ENCODE peak calls at places on chromosomes 6 and 20, in ten cellular contexts. B, C, Y, E, J, X, M, R, G and Q are unnamed samples.

GRCh38 chr6:154995241-154996162 is at the start of gene TIAM2:
- DNase-seq in Y (peak), X (peak), B (no peak), G (no peak), R (peak), E (peak), J (no peak), M (no peak), C (no peak), Q (no peak)

GRCh38 chr6:10540073-10540746 is 19.1 kb downstream of the GCNT2 start:
- DNase-seq in R (no peak), X (no peak), Y (no peak), M (no peak), B (no peak), G (no peak), C (no peak), E (no peak), J (no peak), Q (peak)

GRCh38 chr6:3534599-3534998 is 77.7 kb upstream of the SLC22A23 start:
- DNase-seq in M (no peak), C (no peak), E (no peak), G (peak), X (peak), Y (no peak), R (no peak), J (peak), B (no peak), Q (no peak)

GRCh38 chr6:22010102-22010501 is 286.7 kb downstream of the PRL start:
- DNase-seq in G (no peak), X (no peak), B (no peak), E (no peak), C (no peak), J (no peak), M (no peak), R (no peak), Y (no peak), Q (no peak)

GRCh38 chr6:73586416-73586974 is 65.7 kb upstream of the EEF1A1 start:
- DNase-seq in G (peak), E (no peak), C (no peak), R (no peak), J (peak), M (no peak), Y (no peak), B (no peak), X (peak), Q (peak)

GRCh38 chr6:107976267-107976783 is 18.3 kb upstream of the SEC63 start:
- DNase-seq in Y (no peak), C (no peak), R (no peak), E (no peak), G (no peak), J (no peak), X (no peak), B (no peak), M (no peak), Q (no peak)

GRCh38 chr6:95797054-95797453 is 218.7 kb upstream of the FUT9 start:
- DNase-seq in J (no peak), C (no peak), Y (no peak), E (no peak), G (no peak), M (no peak), X (no peak), R (no peak), B (no peak), Q (no peak)

GRCh38 chr20:3251806-3252205 is 12.8 kb upstream of the SLC4A11 start:
- DNase-seq in M (no peak), B (no peak), E (no peak), J (peak), G (peak), C (no peak), X (no peak), Y (no peak), R (no peak), Q (no peak)

GRCh38 chr6:34275128-34275804 is 26.5 kb upstream of the SMIM29 start:
- DNase-seq in B (no peak), R (peak), C (no peak), Y (no peak), M (no peak), G (no peak), J (no peak), E (no peak), X (no peak), Q (no peak)

GRCh38 chr6:20252311-20252710 is 40.0 kb upstream of the MBOAT1 start:
- DNase-seq in R (no peak), C (no peak), X (peak), G (no peak), J (no peak), M (no peak), E (no peak), Y (no peak), B (no peak), Q (no peak)

GRCh38 chr20:5190444-5190843 is 63.6 kb downstream of the CDS2 start:
- DNase-seq in Y (no peak), M (no peak), X (no peak), G (no peak), B (no peak), E (no peak), J (no peak), R (peak), C (no peak), Q (peak)

GRCh38 chr6:105920071-105920470 is 166.1 kb upstream of the PRDM1 start:
- DNase-seq in R (peak), X (peak), E (no peak), M (no peak), J (no peak), G (no peak), C (no peak), B (no peak), Y (no peak), Q (no peak)

GRCh38 chr6:138410048-138410735 is 6.2 kb downstream of the HEBP2 start:
- DNase-seq in E (no peak), X (peak), C (no peak), B (no peak), J (peak), R (no peak), G (peak), M (no peak), Y (no peak), Q (no peak)

GRCh38 chr6:37667050-37667814 is 30.5 kb downstream of the MDGA1 start:
- DNase-seq in G (no peak), X (peak), B (no peak), M (no peak), E (no peak), C (no peak), R (no peak), Y (no peak), J (peak), Q (no peak)

GRCh38 chr6:72464791-72465691 is 156.8 kb upstream of the KCNQ5 start:
- DNase-seq in J (peak), B (no peak), C (no peak), M (no peak), R (no peak), Y (no peak), E (no peak), X (peak), G (peak), Q (no peak)

GRCh38 chr6:53439556-53439955 is 90.8 kb upstream of the ELOVL5 start:
- DNase-seq in R (no peak), B (no peak), E (no peak), X (no peak), J (peak), Y (no peak), G (peak), C (no peak), M (no peak), Q (no peak)

GRCh38 chr20:44635877-44636276 is 15.6 kb downstream of the ADA start:
- DNase-seq in E (no peak), B (no peak), X (no peak), G (no peak), J (no peak), M (no peak), R (no peak), C (no peak), Y (no peak), Q (no peak)

GRCh38 chr20:32034581-32035397 is 17.3 kb upstream of the HCK start:
- DNase-seq in X (peak), E (no peak), Y (peak), B (no peak), G (no peak), R (no peak), M (no peak), C (no peak), J (peak), Q (peak)

GRCh38 chr6:12977206-12977605 is 260.6 kb downstream of the PHACTR1 start:
- DNase-seq in J (no peak), B (no peak), G (no peak), Y (no peak), C (no peak), X (no peak), R (no peak), E (no peak), M (no peak), Q (no peak)

GRCh38 chr6:118735320-118735719 is 83.9 kb upstream of the CEP85L start:
- DNase-seq in R (no peak), J (peak), C (no peak), X (peak), M (no peak), E (no peak), Y (peak), B (no peak), G (peak), Q (no peak)

GRCh38 chr6:52553158-52553557 is 23.7 kb downstream of the TRAM2 start:
- DNase-seq in M (no peak), R (no peak), J (no peak), X (no peak), G (no peak), C (no peak), Y (no peak), B (no peak), E (no peak), Q (no peak)

GRCh38 chr20:64114356-64114971 is 7.1 kb upstream of the NPBWR2 start:
- DNase-seq in M (no peak), E (no peak), J (no peak), B (no peak), C (no peak), R (no peak), Y (peak), X (no peak), G (no peak), Q (no peak)

GRCh38 chr6:74991573-74992332 is 214.1 kb downstream of the COL12A1 start:
- DNase-seq in R (no peak), X (peak), Y (peak), J (peak), M (no peak), G (peak), C (no peak), B (no peak), E (no peak), Q (no peak)

GRCh38 chr6:157994126-157994795 is 12.6 kb downstream of the SYNJ2 start:
- DNase-seq in G (no peak), M (no peak), B (no peak), C (no peak), X (no peak), R (no peak), Y (no peak), J (no peak), E (no peak), Q (no peak)